ENCODE peak calls at places on chromosomes 13 and 19, in five cellular contexts. One of them, this sample, is unnamed.

GRCh38 chr13:48235100-48235813 is 2.3 kb downstream of the ITM2B start:
- DNase-seq in H1: no peak
- DNase-seq in K562: no peak
- DNase-seq in A549: no peak
- DNase-seq in HepG2: no peak
- DNase-seq in this sample: peak; percentile 61

GRCh38 chr13:78595819-78596700 is 7.3 kb downstream of the POU4F1 start:
- DNase-seq in H1: no peak
- DNase-seq in K562: no peak
- DNase-seq in A549: peak; percentile 19
- DNase-seq in HepG2: peak; percentile 12
- DNase-seq in this sample: no peak

GRCh38 chr19:46303702-46304397 is 7.0 kb downstream of the HIF3A start:
- DNase-seq in A549: peak; percentile 57
- DNase-seq in K562: peak; percentile 93
- DNase-seq in HepG2: no peak
- DNase-seq in H1: peak; percentile 94
- DNase-seq in this sample: no peak

GRCh38 chr19:33000510-33000909 is 28.5 kb downstream of the FAAP24 start:
- DNase-seq in H1: no peak
- DNase-seq in K562: no peak
- DNase-seq in A549: no peak
- DNase-seq in HepG2: no peak
- DNase-seq in this sample: no peak

GRCh38 chr13:97057196-97057595 is 62.9 kb upstream of the OXGR1 start:
- DNase-seq in HepG2: no peak
- DNase-seq in H1: no peak
- DNase-seq in A549: no peak
- DNase-seq in K562: no peak
- DNase-seq in this sample: no peak

GRCh38 chr13:29937836-29938235 is 87.4 kb upstream of the UBL3 start:
- DNase-seq in A549: no peak
- DNase-seq in K562: no peak
- DNase-seq in HepG2: no peak
- DNase-seq in H1: no peak
- DNase-seq in this sample: no peak

GRCh38 chr19:18152444-18152816 is 533 bp upstream of the PIK3R2 start:
- DNase-seq in HepG2: peak; percentile 98
- DNase-seq in K562: peak; percentile 91
- DNase-seq in H1: peak; percentile 97
- DNase-seq in A549: peak; percentile 96
- DNase-seq in this sample: peak; percentile 97

GRCh38 chr13:99356216-99357089 is 49.3 kb upstream of the GPR183 start:
- DNase-seq in HepG2: no peak
- DNase-seq in H1: no peak
- DNase-seq in K562: no peak
- DNase-seq in A549: no peak
- DNase-seq in this sample: peak; percentile 94

GRCh38 chr19:47494729-47495128 is 10.7 kb upstream of the KPTN start:
- DNase-seq in HepG2: no peak
- DNase-seq in K562: no peak
- DNase-seq in H1: no peak
- DNase-seq in A549: no peak
- DNase-seq in this sample: no peak

GRCh38 chr19:38004100-38004504 is 97.1 kb downstream of the SIPA1L3 start:
- DNase-seq in H1: no peak
- DNase-seq in HepG2: no peak
- DNase-seq in K562: no peak
- DNase-seq in A549: no peak
- DNase-seq in this sample: no peak

GRCh38 chr19:56189785-56190184 is 7.8 kb downstream of the ZSCAN5B start:
- DNase-seq in H1: no peak
- DNase-seq in HepG2: no peak
- DNase-seq in K562: no peak
- DNase-seq in A549: peak; percentile 19
- DNase-seq in this sample: no peak

GRCh38 chr13:31310781-31311180 is 111.0 kb downstream of the B3GLCT start:
- DNase-seq in H1: no peak
- DNase-seq in HepG2: no peak
- DNase-seq in A549: no peak
- DNase-seq in K562: no peak
- DNase-seq in this sample: peak; percentile 13

GRCh38 chr13:38369058-38369457 is 19.4 kb downstream of the UFM1 start:
- DNase-seq in H1: no peak
- DNase-seq in HepG2: no peak
- DNase-seq in A549: no peak
- DNase-seq in K562: no peak
- DNase-seq in this sample: no peak
- TF ChIP-seq JUN in H1: no peak
- TF ChIP-seq JUN in HepG2: no peak
- TF ChIP-seq JUN in A549: no peak
- TF ChIP-seq JUN in K562: no peak
- TF ChIP-seq JUN in this sample: no peak

GRCh38 chr19:35388277-35389054 is 17.6 kb downstream of the GPR42 start:
- DNase-seq in K562: no peak
- DNase-seq in A549: no peak
- DNase-seq in HepG2: peak; percentile 87
- DNase-seq in H1: no peak
- DNase-seq in this sample: no peak
- H3K27ac ChIP-seq in K562: peak overlapping the region; percentile 56
- H3K27ac ChIP-seq in A549: no peak overlapping the region
- H3K27ac ChIP-seq in HepG2: peak overlapping the region; percentile 70
- H3K27ac ChIP-seq in H1: no peak overlapping the region
- H3K27ac ChIP-seq in this sample: no peak overlapping the region

GRCh38 chr13:27654816-27655215 is 33.1 kb downstream of the POLR1D start:
- DNase-seq in A549: no peak
- DNase-seq in H1: no peak
- DNase-seq in K562: no peak
- DNase-seq in HepG2: peak; percentile 53
- DNase-seq in this sample: no peak

GRCh38 chr13:27654059-27654458 is 32.4 kb downstream of the POLR1D start:
- DNase-seq in H1: no peak
- DNase-seq in HepG2: no peak
- DNase-seq in K562: no peak
- DNase-seq in A549: no peak
- DNase-seq in this sample: no peak

DNA sequence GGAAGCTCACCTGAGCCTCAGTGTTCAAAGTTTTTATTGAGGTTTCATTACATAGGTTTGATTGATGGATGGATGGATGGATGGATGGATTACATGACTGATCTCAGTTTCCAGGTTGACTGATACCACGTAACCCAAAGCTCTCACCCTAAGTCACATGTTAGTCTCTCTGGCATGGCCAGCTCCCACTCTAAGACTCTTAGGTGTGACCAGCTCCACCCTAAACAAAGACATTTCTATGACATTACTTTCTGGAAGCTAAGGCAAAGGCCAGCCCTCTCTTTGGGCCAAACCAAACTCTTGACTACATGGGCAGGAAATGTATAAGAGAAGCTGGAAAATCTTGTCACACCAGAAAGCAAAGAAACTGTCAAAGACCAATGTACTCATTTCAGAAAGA is 28.6 kb downstream of the POLR1D start:
- DNase-seq in K562: no peak
- DNase-seq in HepG2: no peak
- DNase-seq in A549: no peak
- DNase-seq in H1: no peak
- DNase-seq in this sample: no peak
- TF ChIP-seq JUN in K562: no peak
- TF ChIP-seq JUN in HepG2: no peak
- TF ChIP-seq JUN in A549: no peak
- TF ChIP-seq JUN in H1: no peak
- TF ChIP-seq JUN in this sample: no peak

GRCh38 chr19:55115446-55116065 is 1.9 kb downstream of the PPP1R12C start:
- DNase-seq in K562: peak; percentile 61
- DNase-seq in A549: no peak
- DNase-seq in H1: no peak
- DNase-seq in HepG2: no peak
- DNase-seq in this sample: peak; percentile 21
- H3K27ac ChIP-seq in K562: peak overlapping the region; percentile 56
- H3K27ac ChIP-seq in A549: peak overlapping the region; percentile 94
- H3K27ac ChIP-seq in H1: no peak overlapping the region
- H3K27ac ChIP-seq in HepG2: no peak overlapping the region
- H3K27ac ChIP-seq in this sample: peak overlapping the region; percentile 59

DNA sequence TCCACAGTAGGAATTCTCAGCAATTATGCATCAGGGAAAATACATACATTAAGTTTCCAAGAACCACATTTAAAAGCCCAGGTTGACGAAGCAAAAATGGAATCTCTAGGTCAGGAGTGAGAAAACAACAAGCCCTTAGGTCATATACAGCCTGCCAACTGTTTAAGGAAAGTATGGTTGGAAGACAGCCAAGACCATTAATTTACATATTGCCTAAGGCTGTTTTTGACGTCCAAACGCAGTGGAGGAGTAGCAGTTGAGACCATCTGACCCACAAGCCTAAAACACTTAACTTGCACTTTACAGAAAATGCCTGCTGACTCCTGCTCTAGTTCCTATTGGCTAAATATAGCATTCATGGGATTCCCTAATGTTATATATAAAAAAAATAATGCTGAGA is 299.0 kb downstream of the ITGBL1 start:
- DNase-seq in K562: no peak
- DNase-seq in A549: peak; percentile 21
- DNase-seq in H1: no peak
- DNase-seq in HepG2: no peak
- DNase-seq in this sample: peak; percentile 86
- TF ChIP-seq JUN in K562: no peak
- TF ChIP-seq JUN in A549: no peak
- TF ChIP-seq JUN in H1: no peak
- TF ChIP-seq JUN in HepG2: no peak
- TF ChIP-seq JUN in this sample: no peak

DNA sequence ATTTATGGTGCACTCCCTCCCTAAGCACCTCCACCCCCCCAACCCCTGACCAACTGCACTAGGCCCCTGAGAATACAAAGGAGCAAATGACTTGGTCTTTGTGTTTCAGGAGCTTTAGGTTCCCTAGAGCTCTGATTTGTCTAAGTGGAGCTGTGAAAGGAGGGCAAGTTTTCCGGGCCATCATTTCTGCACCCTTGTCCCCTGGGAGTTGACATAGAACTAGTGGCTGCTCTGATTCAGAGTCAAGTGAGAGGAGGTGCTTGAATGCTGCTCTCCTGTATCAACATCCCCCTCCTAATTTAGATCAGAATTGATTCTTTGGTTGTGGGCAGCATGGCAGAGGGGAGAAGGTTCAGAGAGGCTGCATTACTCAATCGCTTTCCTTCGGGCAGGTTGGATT is 391.6 kb downstream of the KCNRG start:
- DNase-seq in A549: no peak
- DNase-seq in H1: no peak
- DNase-seq in HepG2: no peak
- DNase-seq in K562: no peak
- DNase-seq in this sample: no peak
- H3K27ac ChIP-seq in A549: no peak overlapping the region
- H3K27ac ChIP-seq in H1: no peak overlapping the region
- H3K27ac ChIP-seq in HepG2: no peak overlapping the region
- H3K27ac ChIP-seq in K562: no peak overlapping the region
- H3K27ac ChIP-seq in this sample: no peak overlapping the region

GRCh38 chr13:113730145-113730750 is 28.8 kb upstream of the TMEM255B start:
- DNase-seq in A549: no peak
- DNase-seq in K562: no peak
- DNase-seq in H1: no peak
- DNase-seq in HepG2: no peak
- DNase-seq in this sample: no peak
- TF ChIP-seq JUN in A549: no peak
- TF ChIP-seq JUN in K562: no peak
- TF ChIP-seq JUN in H1: no peak
- TF ChIP-seq JUN in HepG2: no peak
- TF ChIP-seq JUN in this sample: no peak

GRCh38 chr19:8146877-8147575 is 2.4 kb downstream of the FBN3 start:
- DNase-seq in H1: no peak
- DNase-seq in K562: no peak
- DNase-seq in HepG2: no peak
- DNase-seq in A549: no peak
- DNase-seq in this sample: no peak
- H3K27ac ChIP-seq in H1: no peak overlapping the region
- H3K27ac ChIP-seq in K562: no peak overlapping the region
- H3K27ac ChIP-seq in HepG2: no peak overlapping the region
- H3K27ac ChIP-seq in A549: no peak overlapping the region
- H3K27ac ChIP-seq in this sample: no peak overlapping the region

GRCh38 chr19:50276370-50277063 is 52.7 kb downstream of the KCNC3 start:
- DNase-seq in K562: no peak
- DNase-seq in HepG2: no peak
- DNase-seq in A549: no peak
- DNase-seq in H1: no peak
- DNase-seq in this sample: no peak

GRCh38 chr19:50273821-50274220 is 55.4 kb downstream of the KCNC3 start:
- DNase-seq in H1: no peak
- DNase-seq in HepG2: no peak
- DNase-seq in A549: no peak
- DNase-seq in K562: no peak
- DNase-seq in this sample: no peak

GRCh38 chr19:50277966-50278580 is 51.1 kb downstream of the KCNC3 start:
- DNase-seq in HepG2: no peak
- DNase-seq in A549: no peak
- DNase-seq in H1: no peak
- DNase-seq in K562: no peak
- DNase-seq in this sample: no peak

GRCh38 chr19:50272263-50272897 is 56.8 kb downstream of the KCNC3 start:
- DNase-seq in HepG2: no peak
- DNase-seq in A549: no peak
- DNase-seq in K562: no peak
- DNase-seq in H1: no peak
- DNase-seq in this sample: no peak

DNA sequence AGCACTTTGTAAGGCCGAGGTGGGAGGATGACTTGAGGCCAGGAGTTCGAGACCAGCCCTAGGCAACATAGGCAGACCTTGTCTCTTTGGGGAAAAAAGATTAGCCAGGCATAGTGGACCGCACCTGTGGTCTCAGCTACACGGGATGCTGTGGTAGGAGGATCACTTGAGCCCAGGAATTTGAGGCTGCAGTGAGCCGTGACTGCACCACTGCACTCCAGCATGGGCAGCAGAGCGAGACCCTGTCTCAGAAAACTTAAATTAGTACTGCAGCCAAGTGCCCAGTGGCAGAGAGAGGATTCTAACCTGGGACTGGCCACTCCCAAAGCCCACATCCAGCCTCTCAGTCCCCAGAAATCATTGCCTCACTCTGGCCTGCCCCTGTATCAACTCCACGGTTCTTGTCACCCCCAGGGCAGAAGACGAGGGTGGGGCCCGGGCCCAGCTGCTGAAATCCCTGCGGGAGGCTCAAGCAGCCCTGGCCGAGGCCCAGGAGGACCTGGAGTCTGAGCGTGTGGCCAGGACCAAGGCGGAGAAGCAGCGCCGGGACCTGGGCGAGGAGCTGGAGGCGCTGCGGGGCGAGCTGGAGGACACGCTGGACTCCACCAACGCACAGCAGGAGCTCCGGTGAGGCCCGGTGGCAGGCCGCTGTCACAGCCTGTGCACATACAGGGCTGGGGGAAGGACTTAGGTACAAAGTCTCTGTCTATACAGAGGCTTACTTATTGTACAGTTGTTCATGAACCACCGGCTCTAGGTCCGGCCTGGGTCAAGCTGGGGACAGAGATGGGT is 53.4 kb downstream of the KCNC3 start:
- DNase-seq in A549: no peak
- DNase-seq in H1: no peak
- DNase-seq in K562: no peak
- DNase-seq in HepG2: peak; percentile 79
- DNase-seq in this sample: no peak
- TF ChIP-seq JUN in A549: no peak
- TF ChIP-seq JUN in H1: no peak
- TF ChIP-seq JUN in K562: no peak
- TF ChIP-seq JUN in HepG2: no peak
- TF ChIP-seq JUN in this sample: no peak

This sample was measured in endothelial cell of umbilical vein.